ENCODE peak calls at places on chromosomes 7 and 10, in six cellular contexts. One of them, this sample, is unnamed.

GRCh38 chr7:107826451-107826850 is 23.4 kb upstream of the SLC26A3 start:
- DNase-seq in neuronal stem cell: no peak
- DNase-seq in H1: no peak
- DNase-seq in IMR-90: no peak
- DNase-seq in mesenchymal stem cell: no peak
- DNase-seq in trophoblast cell: no peak
- DNase-seq in this sample: no peak

GRCh38 chr7:32846630-32847225 is 44.8 kb downstream of the KBTBD2 start:
- DNase-seq in neuronal stem cell: peak
- DNase-seq in H1: peak
- DNase-seq in IMR-90: peak
- DNase-seq in mesenchymal stem cell: peak
- DNase-seq in trophoblast cell: peak
- DNase-seq in this sample: peak

GRCh38 chr10:114684085-114684821 is 26.2 kb upstream of the ABLIM1 start:
- DNase-seq in neuronal stem cell: no peak
- DNase-seq in H1: no peak
- DNase-seq in IMR-90: peak
- DNase-seq in mesenchymal stem cell: peak
- DNase-seq in trophoblast cell: peak
- DNase-seq in this sample: no peak

GRCh38 chr10:11931038-11931437 is 107.9 kb downstream of the PROSER2 start:
- DNase-seq in neuronal stem cell: no peak
- DNase-seq in H1: no peak
- DNase-seq in IMR-90: no peak
- DNase-seq in mesenchymal stem cell: peak
- DNase-seq in trophoblast cell: no peak
- DNase-seq in this sample: no peak

GRCh38 chr10:348456-348855 is 213.2 kb downstream of the ZMYND11 start:
- DNase-seq in neuronal stem cell: no peak
- DNase-seq in H1: no peak
- DNase-seq in IMR-90: no peak
- DNase-seq in mesenchymal stem cell: no peak
- DNase-seq in trophoblast cell: no peak
- DNase-seq in this sample: peak

GRCh38 chr10:124878457-124878739 is 63.5 kb upstream of the ZRANB1 start:
- DNase-seq in neuronal stem cell: no peak
- DNase-seq in H1: no peak
- DNase-seq in IMR-90: no peak
- DNase-seq in mesenchymal stem cell: no peak
- DNase-seq in trophoblast cell: no peak
- DNase-seq in this sample: no peak

GRCh38 chr10:80530251-80530650 is 7.5 kb upstream of the SH2D4B start:
- DNase-seq in neuronal stem cell: no peak
- DNase-seq in H1: no peak
- DNase-seq in IMR-90: peak
- DNase-seq in mesenchymal stem cell: peak
- DNase-seq in trophoblast cell: no peak
- DNase-seq in this sample: no peak

GRCh38 chr7:37346761-37347160 is 101.9 kb downstream of the ELMO1 start:
- DNase-seq in neuronal stem cell: no peak
- DNase-seq in H1: no peak
- DNase-seq in IMR-90: no peak
- DNase-seq in mesenchymal stem cell: no peak
- DNase-seq in trophoblast cell: no peak
- DNase-seq in this sample: no peak

GRCh38 chr7:72234086-72234485 is 178.1 kb downstream of the CALN1 start:
- DNase-seq in neuronal stem cell: no peak
- DNase-seq in H1: no peak
- DNase-seq in IMR-90: no peak
- DNase-seq in mesenchymal stem cell: no peak
- DNase-seq in trophoblast cell: no peak
- DNase-seq in this sample: no peak

GRCh38 chr7:22561895-22562593 is 62.1 kb upstream of the STEAP1B start:
- DNase-seq in neuronal stem cell: no peak
- DNase-seq in H1: no peak
- DNase-seq in IMR-90: peak
- DNase-seq in mesenchymal stem cell: peak
- DNase-seq in trophoblast cell: no peak
- DNase-seq in this sample: no peak

GRCh38 chr10:120011359-120012132 is 119.0 kb downstream of the SEC23IP start:
- DNase-seq in neuronal stem cell: no peak
- DNase-seq in H1: peak
- DNase-seq in IMR-90: no peak
- DNase-seq in mesenchymal stem cell: no peak
- DNase-seq in trophoblast cell: no peak
- DNase-seq in this sample: peak

GRCh38 chr7:4774804-4775280 is 581 bp upstream of the AP5Z1 start:
- DNase-seq in neuronal stem cell: no peak
- DNase-seq in H1: no peak
- DNase-seq in IMR-90: peak
- DNase-seq in mesenchymal stem cell: no peak
- DNase-seq in trophoblast cell: peak
- DNase-seq in this sample: no peak

GRCh38 chr7:75914655-75915415 is at the start of gene POR:
- DNase-seq in neuronal stem cell: peak
- DNase-seq in H1: peak
- DNase-seq in IMR-90: peak
- DNase-seq in mesenchymal stem cell: peak
- DNase-seq in trophoblast cell: peak
- DNase-seq in this sample: peak

GRCh38 chr10:47325303-47326291 is 3.3 kb downstream of the GDF2 start:
- DNase-seq in neuronal stem cell: no peak
- DNase-seq in H1: no peak
- DNase-seq in IMR-90: no peak
- DNase-seq in mesenchymal stem cell: no peak
- DNase-seq in trophoblast cell: no peak
- DNase-seq in this sample: no peak

GRCh38 chr10:54797636-54798395 is 3.2 kb downstream of the PCDH15 start:
- DNase-seq in neuronal stem cell: no peak
- DNase-seq in H1: no peak
- DNase-seq in IMR-90: peak
- DNase-seq in mesenchymal stem cell: peak
- DNase-seq in trophoblast cell: no peak
- DNase-seq in this sample: no peak

GRCh38 chr7:137950967-137951366 is 50.9 kb downstream of the CREB3L2 start:
- DNase-seq in neuronal stem cell: no peak
- DNase-seq in H1: no peak
- DNase-seq in IMR-90: no peak
- DNase-seq in mesenchymal stem cell: no peak
- DNase-seq in trophoblast cell: no peak
- DNase-seq in this sample: no peak
- H4K8ac ChIP-seq in neuronal stem cell: no peak
- H4K8ac ChIP-seq in H1: no peak
- H4K8ac ChIP-seq in IMR-90: no peak
- H4K8ac ChIP-seq in mesenchymal stem cell: no peak
- H4K8ac ChIP-seq in trophoblast cell: no peak
- H4K8ac ChIP-seq in this sample: no peak

GRCh38 chr10:62047960-62048383 is 146.5 kb downstream of the ARID5B start:
- DNase-seq in neuronal stem cell: no peak
- DNase-seq in H1: no peak
- DNase-seq in IMR-90: no peak
- DNase-seq in mesenchymal stem cell: peak
- DNase-seq in trophoblast cell: no peak
- DNase-seq in this sample: no peak

GRCh38 chr10:62044569-62044968 is 143.1 kb downstream of the ARID5B start:
- DNase-seq in neuronal stem cell: no peak
- DNase-seq in H1: no peak
- DNase-seq in IMR-90: no peak
- DNase-seq in mesenchymal stem cell: no peak
- DNase-seq in trophoblast cell: no peak
- DNase-seq in this sample: no peak

GRCh38 chr10:62047240-62047897 is 145.9 kb downstream of the ARID5B start:
- DNase-seq in neuronal stem cell: no peak
- DNase-seq in H1: no peak
- DNase-seq in IMR-90: peak
- DNase-seq in mesenchymal stem cell: peak
- DNase-seq in trophoblast cell: no peak
- DNase-seq in this sample: no peak

GRCh38 chr10:62046522-62047239 is 145.2 kb downstream of the ARID5B start:
- DNase-seq in neuronal stem cell: no peak
- DNase-seq in H1: no peak
- DNase-seq in IMR-90: peak
- DNase-seq in mesenchymal stem cell: peak
- DNase-seq in trophoblast cell: no peak
- DNase-seq in this sample: no peak

DNA sequence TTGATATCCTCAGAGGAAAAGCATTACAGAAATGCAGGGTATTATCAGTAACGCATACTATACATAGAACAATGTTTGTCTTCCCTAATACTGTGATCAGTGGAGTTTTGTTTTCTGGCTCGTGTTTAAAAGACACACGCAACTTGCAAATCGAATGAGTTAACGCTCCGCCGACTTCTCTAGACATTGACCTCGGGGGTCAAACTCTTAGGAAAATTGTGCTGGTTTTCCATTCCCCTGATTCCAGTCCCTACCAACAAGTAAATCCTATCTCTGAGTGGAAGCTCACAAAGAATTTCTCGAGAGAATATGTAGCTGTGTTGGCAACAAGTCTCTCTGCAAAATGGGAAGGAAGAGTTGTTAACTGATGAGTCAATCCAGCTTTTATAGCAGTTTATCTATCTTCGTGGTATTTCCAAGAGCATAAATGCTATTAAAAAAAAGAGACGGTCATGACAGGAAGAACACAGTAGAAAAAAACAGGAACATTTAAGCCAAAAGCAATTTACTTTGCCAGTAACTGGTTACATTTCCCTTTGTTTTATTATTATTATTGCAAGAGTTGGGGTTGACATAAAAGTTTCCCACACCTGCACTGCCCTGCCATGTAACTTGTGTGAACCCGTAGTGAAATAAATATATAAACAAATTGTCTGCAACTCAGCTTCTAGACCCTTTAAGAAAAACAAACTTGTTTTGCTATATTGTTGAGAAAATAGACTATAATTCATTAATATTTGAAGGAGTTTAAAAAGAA is 144.4 kb downstream of the ARID5B start:
- DNase-seq in neuronal stem cell: peak
- DNase-seq in H1: no peak
- DNase-seq in IMR-90: peak
- DNase-seq in mesenchymal stem cell: peak
- DNase-seq in trophoblast cell: peak
- DNase-seq in this sample: no peak
- H3K18ac ChIP-seq in neuronal stem cell: no peak
- H3K18ac ChIP-seq in H1: no peak
- H3K18ac ChIP-seq in IMR-90: peak
- H3K18ac ChIP-seq in mesenchymal stem cell: no peak
- H3K18ac ChIP-seq in trophoblast cell: no peak
- H3K18ac ChIP-seq in this sample: no peak

DNA sequence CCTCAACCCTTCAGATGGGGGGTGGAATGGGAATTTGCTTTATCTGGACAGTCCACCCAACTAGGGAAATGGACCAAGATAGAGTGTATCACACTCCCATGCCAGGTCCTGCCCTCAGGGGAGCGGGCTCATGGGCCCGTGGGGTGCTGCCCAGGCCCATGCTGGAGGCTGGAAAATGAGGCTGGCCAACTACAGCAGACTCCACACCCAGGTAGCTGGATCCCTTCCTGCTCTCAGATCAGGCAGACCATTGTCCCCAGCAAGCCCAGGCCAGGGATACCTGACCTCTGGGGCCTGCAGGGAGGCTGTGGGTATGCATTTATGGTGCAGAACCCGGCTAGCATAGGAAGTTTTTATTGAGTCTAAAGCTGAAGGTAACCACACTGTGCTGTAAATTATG is 162.4 kb downstream of the TCERG1L start:
- DNase-seq in neuronal stem cell: no peak
- DNase-seq in H1: no peak
- DNase-seq in IMR-90: no peak
- DNase-seq in mesenchymal stem cell: no peak
- DNase-seq in trophoblast cell: no peak
- DNase-seq in this sample: no peak
- H4K91ac ChIP-seq in neuronal stem cell: no peak
- H4K91ac ChIP-seq in H1: no peak
- H4K91ac ChIP-seq in IMR-90: no peak
- H4K91ac ChIP-seq in mesenchymal stem cell: no peak
- H4K91ac ChIP-seq in trophoblast cell: no peak
- H4K91ac ChIP-seq in this sample: no peak

GRCh38 chr10:93330824-93331223 is 151.3 kb downstream of the MYOF start:
- DNase-seq in neuronal stem cell: no peak
- DNase-seq in H1: no peak
- DNase-seq in IMR-90: no peak
- DNase-seq in mesenchymal stem cell: no peak
- DNase-seq in trophoblast cell: no peak
- DNase-seq in this sample: no peak

GRCh38 chr10:93336110-93336509 is 146.0 kb downstream of the MYOF start:
- DNase-seq in neuronal stem cell: no peak
- DNase-seq in H1: no peak
- DNase-seq in IMR-90: no peak
- DNase-seq in mesenchymal stem cell: no peak
- DNase-seq in trophoblast cell: peak
- DNase-seq in this sample: no peak

GRCh38 chr10:93334181-93334580 is 148.0 kb downstream of the MYOF start:
- DNase-seq in neuronal stem cell: no peak
- DNase-seq in H1: no peak
- DNase-seq in IMR-90: no peak
- DNase-seq in mesenchymal stem cell: no peak
- DNase-seq in trophoblast cell: peak
- DNase-seq in this sample: no peak

GRCh38 chr10:93334901-93335312 is 147.2 kb downstream of the MYOF start:
- DNase-seq in neuronal stem cell: no peak
- DNase-seq in H1: no peak
- DNase-seq in IMR-90: peak
- DNase-seq in mesenchymal stem cell: peak
- DNase-seq in trophoblast cell: peak
- DNase-seq in this sample: no peak

DNA sequence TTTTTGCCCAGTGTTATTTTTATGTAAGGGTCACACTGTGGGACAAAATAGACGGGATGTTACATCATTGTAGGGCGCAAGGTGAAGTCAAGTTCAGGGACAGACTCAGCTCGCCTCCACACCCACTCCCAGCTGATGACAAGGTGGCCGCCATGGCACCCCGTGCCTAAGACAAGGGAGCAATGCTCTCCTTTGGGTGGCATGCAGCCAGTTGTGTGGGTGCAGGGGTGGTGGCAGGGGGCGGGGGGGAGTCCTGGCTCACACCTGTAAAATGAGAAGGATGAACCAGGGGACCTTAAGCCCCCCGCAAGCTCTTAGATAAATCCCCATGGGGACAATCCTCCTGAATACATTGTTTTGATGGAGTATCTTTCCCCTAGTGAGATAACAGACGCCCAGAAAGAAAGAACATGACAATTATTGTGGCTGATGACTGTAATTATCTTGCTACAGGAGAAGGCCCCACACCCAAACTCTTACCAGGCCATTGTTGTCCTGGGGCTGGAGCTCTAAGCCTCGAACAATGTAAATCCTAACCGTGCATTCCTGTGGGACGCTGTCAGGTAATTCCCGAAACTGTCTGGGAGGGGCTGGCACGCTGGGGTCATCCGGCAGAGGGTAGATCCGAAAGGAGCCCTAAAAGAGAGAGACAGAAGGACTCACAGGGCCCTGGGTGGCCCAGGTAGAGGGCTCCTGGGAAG is 148.7 kb downstream of the MYOF start:
- DNase-seq in neuronal stem cell: no peak
- DNase-seq in H1: peak
- DNase-seq in IMR-90: no peak
- DNase-seq in mesenchymal stem cell: no peak
- DNase-seq in trophoblast cell: peak
- DNase-seq in this sample: peak
- H4K8ac ChIP-seq in neuronal stem cell: no peak
- H4K8ac ChIP-seq in H1: no peak
- H4K8ac ChIP-seq in IMR-90: no peak
- H4K8ac ChIP-seq in mesenchymal stem cell: no peak
- H4K8ac ChIP-seq in trophoblast cell: no peak
- H4K8ac ChIP-seq in this sample: no peak